ENCODE peak calls at places on chromosomes 1 and 21, in five cellular contexts. P is upper lobe of right lung, X is HFF-Myc, T is NCI-H1436, Z is H9. M is an unnamed sample.

GRCh38 chr21:35764077-35764476 is 296.2 kb downstream of the SETD4 start:
- DNase-seq in P (no peak), X (no peak), T (no peak), Z (no peak), M (no peak)

GRCh38 chr1:3222042-3222692 is 153.2 kb downstream of the PRDM16 start:
- DNase-seq in P (peak; percentile 81), X (no peak), T (peak; percentile 25), Z (peak; percentile 77), M (no peak)

GRCh38 chr1:206890125-206890637 is 7.1 kb upstream of the IL24 start:
- DNase-seq in P (no peak), X (no peak), T (no peak), Z (no peak), M (peak; percentile 43)

GRCh38 chr1:53388963-53389362 is 61.1 kb upstream of the LRP8 start:
- DNase-seq in P (no peak), X (no peak), T (no peak), Z (no peak), M (no peak)

GRCh38 chr1:185312361-185312760 is 4.7 kb downstream of the IVNS1ABP start:
- DNase-seq in P (no peak), X (no peak), T (no peak), Z (no peak), M (no peak)

GRCh38 chr1:209627349-209628196 is 24.7 kb downstream of the LAMB3 start:
- DNase-seq in P (peak; percentile 85), X (peak; percentile 40), T (peak; percentile 78), Z (peak; percentile 94), M (peak; percentile 94)

GRCh38 chr1:177547200-177547599 is 376.4 kb downstream of the BRINP2 start:
- DNase-seq in P (no peak), X (no peak), T (no peak), Z (no peak), M (no peak)

GRCh38 chr1:55129194-55129728 is 85.9 kb downstream of the USP24 start:
- DNase-seq in P (no peak), X (no peak), T (no peak), Z (no peak), M (no peak)

GRCh38 chr1:234975122-234975940 is 153.3 kb downstream of the TOMM20 start:
- DNase-seq in P (peak; percentile 15), X (peak; percentile 85), T (no peak), Z (no peak), M (peak; percentile 74)

GRCh38 chr1:113768916-113769598 is 9.8 kb upstream of the PHTF1 start:
- DNase-seq in P (no peak), X (no peak), T (no peak), Z (no peak), M (no peak)

GRCh38 chr1:241841661-241842060 is 6.3 kb upstream of the EXO1 start:
- DNase-seq in P (no peak), X (no peak), T (peak; percentile 87), Z (no peak), M (no peak)

GRCh38 chr1:45679123-45679522 is 7.2 kb downstream of the GPBP1L1 start:
- DNase-seq in P (no peak), X (no peak), T (no peak), Z (no peak), M (no peak)

GRCh38 chr1:176692431-176692830 is 229.5 kb downstream of the PAPPA2 start:
- DNase-seq in P (no peak), X (no peak), T (no peak), Z (no peak), M (no peak)

M was measured in ELF-1.